ENCODE peak calls at places on chromosome 5, in six cellular contexts. W is spleen; K is aorta; U is Peyer's patch; R is stomach; H is CD4-positive, CD25-positive, alpha-beta regulatory T cell. N is an unnamed sample. For H3K9me3, the result is how much of the 10 kb centered on the place peaks cover.

GRCh38 chr5:1732955-1733354 is 66.7 kb downstream of the MRPL36 start:
- DNase-seq in W (peak), K (peak), U (no peak), R (peak), H (no peak), N (peak)

GRCh38 chr5:102231693-102232619 is 64.1 kb downstream of the SLCO4C1 start:
- DNase-seq in W (no peak), K (no peak), U (no peak), R (no peak), H (no peak), N (no peak)

GRCh38 chr5:6718161-6718681 is 5.0 kb downstream of the TENT4A start:
- DNase-seq in W (no peak), K (no peak), U (no peak), R (no peak), H (no peak), N (peak)

GRCh38 chr5:36878421-36879088 is 2.0 kb downstream of the NIPBL start:
- DNase-seq in W (peak), K (peak), U (no peak), R (no peak), H (no peak), N (no peak)

GRCh38 chr5:135203593-135204036 is 169.6 kb upstream of the PITX1 start:
- DNase-seq in W (no peak), K (no peak), U (no peak), R (no peak), H (no peak), N (no peak)

GRCh38 chr5:10308844-10309243 is 1.1 kb upstream of the CMBL start:
- DNase-seq in W (no peak), K (no peak), U (no peak), R (no peak), H (no peak), N (no peak)

GRCh38 chr5:143682221-143682620 is 129.7 kb upstream of the HMHB1 start:
- DNase-seq in W (no peak), K (no peak), U (no peak), R (no peak), H (no peak), N (no peak)

GRCh38 chr5:144549580-144549979 is 378.9 kb downstream of the KCTD16 start:
- DNase-seq in W (no peak), K (no peak), U (no peak), R (no peak), H (no peak), N (no peak)

GRCh38 chr5:25568989-25569625 is 924.3 kb upstream of the CDH10 start:
- DNase-seq in W (no peak), K (no peak), U (no peak), R (no peak), H (no peak), N (no peak)

GRCh38 chr5:25567881-25568280 is 923.1 kb upstream of the CDH10 start:
- DNase-seq in W (no peak), K (no peak), U (no peak), R (no peak), H (no peak), N (no peak)

GRCh38 chr5:25568294-25568693 is 923.5 kb upstream of the CDH10 start:
- DNase-seq in W (no peak), K (no peak), U (no peak), R (no peak), H (no peak), N (no peak)

GRCh38 chr5:25573691-25574090 is 928.9 kb upstream of the CDH10 start:
- DNase-seq in W (no peak), K (no peak), U (no peak), R (no peak), H (no peak), N (no peak)

DNA sequence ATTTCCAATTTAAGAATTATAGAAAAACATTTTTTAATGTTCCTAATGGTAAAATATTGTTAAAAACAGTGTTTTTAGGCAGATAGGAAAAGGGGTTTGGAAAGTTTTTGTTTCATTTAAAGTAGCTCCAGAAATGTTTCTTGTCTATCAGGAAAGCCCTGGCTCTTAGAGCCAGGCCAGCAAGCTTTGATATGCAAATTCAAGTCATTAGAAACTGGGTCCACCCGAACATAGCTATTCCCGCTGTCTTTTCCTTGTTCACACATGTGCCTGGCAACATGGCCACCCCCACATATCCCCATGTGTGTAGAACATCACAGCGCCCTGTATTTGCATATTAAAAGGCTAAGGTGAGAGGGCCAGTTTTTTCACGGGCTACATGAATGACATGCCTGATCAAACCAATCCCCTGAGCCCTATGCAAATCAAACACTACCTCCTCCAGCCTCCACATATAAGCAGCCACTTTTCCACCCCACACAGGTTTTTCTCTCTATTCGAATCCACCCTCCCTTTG is 925.3 kb upstream of the CDH10 start:
- DNase-seq in W (no peak), K (no peak), U (no peak), R (no peak), H (no peak), N (no peak)
- H3K9me3 ChIP-seq in W (under half), K (under half), U (under half), R (under half), H (under half), N (under half)

DNA sequence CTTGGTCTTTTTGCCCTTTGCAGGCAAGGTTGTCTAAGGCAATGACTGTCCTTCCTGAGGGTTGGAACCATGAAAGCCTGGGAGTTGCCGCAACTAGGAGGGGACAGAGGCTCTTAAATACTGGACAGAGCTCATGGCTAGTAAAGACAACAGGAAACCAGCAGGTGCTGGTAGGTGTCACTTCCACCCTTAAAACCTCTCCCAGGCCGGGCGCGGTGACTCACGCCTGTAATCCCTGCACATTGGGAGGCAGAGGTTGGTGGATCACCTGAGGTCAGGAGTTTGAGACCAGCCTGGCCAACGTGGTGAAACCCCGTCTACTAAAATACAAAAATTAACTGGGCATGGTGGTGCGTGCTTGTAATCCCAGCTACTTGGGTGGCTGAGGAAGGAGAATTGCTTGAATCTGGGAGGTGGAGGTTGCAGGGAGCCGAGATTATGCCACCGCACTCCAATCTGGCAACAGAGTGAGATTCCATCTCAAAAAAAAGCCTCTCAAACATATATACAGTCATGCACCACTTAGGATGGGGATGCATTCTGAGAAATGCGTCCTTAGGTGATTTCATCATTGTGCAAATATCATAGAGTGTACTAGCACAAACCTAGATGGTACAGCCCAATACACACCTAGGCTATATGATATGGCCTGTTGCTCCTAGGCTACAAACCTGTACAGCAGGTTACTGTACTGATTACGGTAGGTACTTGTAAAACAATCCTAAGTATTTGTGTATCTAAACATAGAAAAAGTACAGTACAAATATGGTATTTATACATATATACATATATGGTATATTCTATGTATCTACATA is 102.7 kb downstream of the HSPA4 start:
- DNase-seq in W (no peak), K (no peak), U (no peak), R (no peak), H (no peak), N (no peak)
- H3K4me3 ChIP-seq in W (no peak), K (no peak), U (no peak), R (no peak), H (no peak), N (no peak)

DNA sequence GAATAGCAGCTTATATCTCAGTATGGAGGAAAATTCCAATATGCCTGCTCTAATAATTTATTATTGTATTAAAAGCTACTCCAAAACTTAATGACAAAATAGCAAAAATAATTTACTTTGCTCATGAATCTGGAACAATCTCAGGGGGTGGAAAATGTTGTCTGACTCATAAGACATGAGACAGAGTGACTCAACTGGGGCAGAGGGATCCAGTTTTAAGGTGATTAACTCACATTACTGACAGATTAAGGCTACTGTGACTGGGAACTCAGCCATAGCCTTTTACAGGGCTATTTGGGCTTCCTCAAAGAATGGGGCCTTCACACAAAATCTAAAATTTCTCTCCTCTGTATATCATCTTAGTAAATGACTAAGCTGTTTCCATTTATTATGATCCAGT is 1172.9 kb downstream of the CDH12 start:
- DNase-seq in W (no peak), K (no peak), U (no peak), R (no peak), H (no peak), N (no peak)
- H3K27ac ChIP-seq in W (no peak), K (no peak), U (no peak), R (no peak), H (no peak), N (no peak)

DNA sequence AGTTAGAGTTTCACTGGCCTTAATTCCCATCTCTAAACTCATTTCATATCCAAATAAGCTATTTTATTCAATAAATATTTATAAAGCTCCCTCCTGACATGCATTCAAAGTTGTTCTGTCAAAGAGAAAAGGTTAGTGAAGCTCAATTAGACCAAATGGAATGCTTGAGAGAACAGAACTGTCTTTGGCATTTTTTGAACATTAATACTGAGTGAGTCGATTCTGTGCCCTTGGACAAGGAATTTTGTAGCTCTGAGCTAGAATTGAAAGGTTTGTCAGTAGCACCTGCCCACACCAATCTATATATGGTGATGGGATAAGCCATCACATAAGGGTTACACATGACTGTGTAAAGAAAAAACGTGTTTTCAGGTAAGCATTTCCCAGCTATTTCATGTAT is 631.2 kb upstream of the CCNG1 start:
- DNase-seq in W (no peak), K (no peak), U (no peak), R (no peak), H (no peak), N (no peak)
- H3K9me3 ChIP-seq in W (under half), K (under half), U (under half), R (under half), H (under half), N (under half)

GRCh38 chr5:39256472-39256871 is 37.1 kb upstream of the FYB1 start:
- DNase-seq in W (no peak), K (no peak), U (no peak), R (no peak), H (no peak), N (no peak)
- H3K4me3 ChIP-seq in W (no peak), K (no peak), U (no peak), R (no peak), H (peak), N (no peak)

GRCh38 chr5:121053055-121053985 is 589.2 kb downstream of the PRR16 start:
- DNase-seq in W (no peak), K (no peak), U (no peak), R (no peak), H (no peak), N (no peak)
- H3K27ac ChIP-seq in W (no peak), K (no peak), U (no peak), R (no peak), H (no peak), N (no peak)

GRCh38 chr5:141303756-141304155 is at the start of gene SLC25A2:
- DNase-seq in W (no peak), K (no peak), U (no peak), R (no peak), H (no peak), N (no peak)
- H3K9me3 ChIP-seq in W (half or more), K (under half), U (half or more), R (under half), H (half or more), N (half or more)